ENCODE peak calls at places on chromosomes 12 and 14, in nine cellular contexts. J, I, D, N, A, R, Q, K and O are unnamed samples.

GRCh38 chr14:58138065-58138718 is 13.8 kb downstream of the ARMH4 start:
- DNase-seq in J (no peak), I (no peak), D (no peak), N (no peak), A (no peak), R (no peak), Q (no peak), K (no peak), O (no peak)

GRCh38 chr12:13100610-13100881 is 2.9 kb downstream of the GSG1 start:
- DNase-seq in J (no peak), I (no peak), D (no peak), N (no peak), A (no peak), R (no peak), Q (no peak), K (no peak), O (no peak)

GRCh38 chr14:94062344-94062904 is 18.6 kb downstream of the DDX24 start:
- DNase-seq in J (no peak), I (no peak), D (peak), N (no peak), A (no peak), R (peak), Q (no peak), K (no peak), O (peak)

GRCh38 chr12:45200497-45201043 is 15.3 kb upstream of the ANO6 start:
- DNase-seq in J (peak), I (no peak), D (peak), N (no peak), A (no peak), R (peak), Q (no peak), K (no peak), O (no peak)

GRCh38 chr14:23209651-23210423 is 26.4 kb upstream of the SLC7A8 start:
- DNase-seq in J (no peak), I (no peak), D (peak), N (no peak), A (no peak), R (peak), Q (no peak), K (no peak), O (no peak)

GRCh38 chr12:113189361-113189760 is 3.8 kb downstream of the RITA1 start:
- DNase-seq in J (no peak), I (no peak), D (no peak), N (peak), A (no peak), R (no peak), Q (no peak), K (no peak), O (no peak)

GRCh38 chr14:102317564-102318248 is 1.8 kb upstream of the ZNF839 start:
- DNase-seq in J (peak), I (no peak), D (peak), N (no peak), A (peak), R (no peak), Q (no peak), K (no peak), O (no peak)

GRCh38 chr12:52616680-52617402 is 1.5 kb downstream of the KRT73 start:
- DNase-seq in J (no peak), I (no peak), D (no peak), N (no peak), A (no peak), R (no peak), Q (no peak), K (no peak), O (no peak)

GRCh38 chr12:11840350-11840749 is 190.9 kb downstream of the ETV6 start:
- DNase-seq in J (peak), I (no peak), D (no peak), N (no peak), A (no peak), R (no peak), Q (peak), K (no peak), O (no peak)

GRCh38 chr12:105352940-105353635 is 22.6 kb downstream of the C12orf75 start:
- DNase-seq in J (no peak), I (no peak), D (peak), N (no peak), A (peak), R (no peak), Q (peak), K (no peak), O (peak)

GRCh38 chr14:66507181-66507721 is 696 bp upstream of the GPHN start:
- DNase-seq in J (no peak), I (no peak), D (no peak), N (no peak), A (no peak), R (no peak), Q (peak), K (no peak), O (no peak)

GRCh38 chr14:92922155-92922735 is 705 bp upstream of the CHGA start:
- DNase-seq in J (no peak), I (no peak), D (no peak), N (no peak), A (no peak), R (no peak), Q (no peak), K (no peak), O (no peak)

GRCh38 chr12:103401421-103401820 is 94.3 kb downstream of the C12orf42 start:
- DNase-seq in J (no peak), I (no peak), D (no peak), N (peak), A (no peak), R (no peak), Q (no peak), K (no peak), O (no peak)

GRCh38 chr14:103561381-103562134 is 899 bp downstream of the BAG5 start:
- DNase-seq in J (no peak), I (no peak), D (peak), N (no peak), A (peak), R (peak), Q (no peak), K (no peak), O (peak)

GRCh38 chr14:94914191-94914590 is 144.3 kb upstream of the GSC start:
- DNase-seq in J (no peak), I (no peak), D (no peak), N (no peak), A (no peak), R (no peak), Q (no peak), K (no peak), O (no peak)

GRCh38 chr12:42259699-42260098 is 21.7 kb upstream of the YAF2 start:
- DNase-seq in J (no peak), I (no peak), D (no peak), N (no peak), A (no peak), R (no peak), Q (no peak), K (no peak), O (no peak)

GRCh38 chr12:91854725-91855124 is 290.9 kb downstream of the BTG1 start:
- DNase-seq in J (no peak), I (no peak), D (peak), N (no peak), A (no peak), R (peak), Q (no peak), K (no peak), O (peak)

GRCh38 chr14:72801841-72802587 is 91.9 kb downstream of the DPF3 start:
- DNase-seq in J (no peak), I (no peak), D (no peak), N (no peak), A (no peak), R (peak), Q (no peak), K (no peak), O (no peak)

GRCh38 chr12:88371416-88372183 is 208.7 kb downstream of the KITLG start:
- DNase-seq in J (no peak), I (no peak), D (peak), N (no peak), A (no peak), R (no peak), Q (no peak), K (no peak), O (peak)

GRCh38 chr14:75392686-75393641 is 34.9 kb upstream of the JDP2 start:
- DNase-seq in J (no peak), I (no peak), D (no peak), N (no peak), A (no peak), R (no peak), Q (no peak), K (no peak), O (no peak)
- TF ChIP-seq CTCF in J (no peak), I (no peak), D (no peak), N (no peak), A (no peak), R (no peak), Q (no peak), K (no peak), O (no peak)

DNA sequence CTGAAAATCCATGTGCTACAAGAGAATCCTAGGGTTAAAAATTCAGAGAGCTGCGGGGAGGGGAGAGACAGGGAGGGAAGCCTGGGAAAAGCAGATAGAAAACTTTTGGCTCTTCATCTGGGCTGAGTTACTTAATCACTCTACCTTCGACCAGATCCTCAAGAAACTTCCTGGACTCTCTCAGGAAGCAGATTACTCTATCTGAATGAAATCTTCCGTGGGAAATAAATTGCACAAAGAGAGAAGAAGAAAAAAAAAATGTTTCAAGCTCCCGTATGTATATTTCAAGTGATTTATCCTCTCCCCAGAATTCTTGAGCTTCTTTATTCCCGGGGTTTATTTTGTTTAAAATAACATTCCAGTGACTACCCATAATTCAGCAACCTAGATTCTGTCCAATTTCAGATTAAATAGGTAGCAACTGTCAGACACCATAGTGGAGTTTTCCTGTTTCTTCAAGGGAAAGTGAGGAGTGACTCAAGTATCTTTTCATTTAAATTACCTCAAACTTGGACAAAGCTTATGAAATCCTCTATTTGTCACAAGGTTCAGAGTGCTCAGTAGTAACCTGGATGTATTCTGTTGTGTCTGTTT is 163.7 kb downstream of the MYRFL start:
- DNase-seq in J (no peak), I (no peak), D (peak), N (no peak), A (no peak), R (peak), Q (no peak), K (no peak), O (no peak)
- H3K4me3 ChIP-seq in J (no peak), I (no peak), D (peak), N (no peak), A (no peak), R (peak), Q (no peak), K (no peak), O (no peak)

DNA sequence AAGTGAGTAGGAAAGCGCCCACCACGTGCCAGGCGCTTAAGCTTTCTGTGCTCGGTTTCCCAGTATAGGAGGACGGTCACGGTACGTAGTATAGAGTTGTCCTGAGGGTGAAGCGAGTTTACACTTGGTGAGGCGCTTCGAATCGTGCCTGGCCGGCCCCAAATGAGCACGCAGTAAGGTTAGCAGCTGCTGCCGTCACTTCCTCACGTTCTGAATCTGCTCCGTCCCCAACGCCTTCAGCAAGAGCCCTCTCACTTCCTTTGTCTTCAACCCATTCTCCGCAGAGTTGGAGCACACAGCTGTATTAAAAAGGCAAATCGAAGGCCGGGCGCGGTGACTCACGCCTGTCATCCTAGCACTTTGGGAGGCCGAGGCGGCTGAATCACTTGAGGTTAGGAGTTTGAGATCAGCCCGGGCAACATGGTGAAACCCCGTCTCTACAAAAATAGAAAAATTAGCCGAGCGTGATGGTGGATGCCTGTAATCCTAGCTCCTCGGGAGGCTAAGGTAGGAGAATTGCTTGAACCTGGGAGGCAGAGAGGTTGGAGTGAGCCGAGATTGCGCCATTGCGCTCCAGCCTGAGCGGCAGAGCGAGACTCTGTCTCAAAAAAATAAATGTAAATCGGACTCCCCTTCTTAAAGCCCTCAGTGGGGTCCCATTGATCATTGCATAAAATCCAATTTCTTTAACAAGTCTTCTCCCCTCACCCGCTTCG is 725 bp downstream of the TDP1 start:
- DNase-seq in J (peak), I (peak), D (peak), N (peak), A (peak), R (peak), Q (no peak), K (peak), O (peak)
- TF ChIP-seq CTCF in J (no peak), I (no peak), D (no peak), N (no peak), A (no peak), R (no peak), Q (no peak), K (no peak), O (no peak)

DNA sequence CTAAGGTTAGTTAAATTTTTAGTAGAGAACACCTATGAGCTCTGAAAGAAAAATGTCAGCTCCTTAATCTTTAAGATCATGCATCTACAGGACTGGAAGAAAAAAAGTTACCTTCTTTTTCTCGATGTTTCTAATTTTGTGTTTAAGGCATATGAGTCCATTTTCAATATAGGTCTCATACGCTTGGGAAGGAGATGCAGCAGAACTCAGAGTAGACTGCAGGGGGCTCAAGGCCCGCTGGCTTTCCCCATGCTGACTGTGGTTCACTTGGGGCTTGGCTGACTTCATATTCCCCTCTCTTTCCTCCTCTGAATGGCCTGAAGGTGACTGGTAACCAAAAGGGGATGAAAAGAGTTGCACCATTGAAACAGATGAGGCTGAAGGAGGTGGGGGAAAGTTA is 1.5 kb downstream of the CAPRIN2 start:
- DNase-seq in J (no peak), I (no peak), D (peak), N (no peak), A (peak), R (peak), Q (no peak), K (no peak), O (peak)
- H3K4me3 ChIP-seq in J (no peak), I (no peak), D (peak), N (no peak), A (peak), R (peak), Q (no peak), K (no peak), O (peak)

DNA sequence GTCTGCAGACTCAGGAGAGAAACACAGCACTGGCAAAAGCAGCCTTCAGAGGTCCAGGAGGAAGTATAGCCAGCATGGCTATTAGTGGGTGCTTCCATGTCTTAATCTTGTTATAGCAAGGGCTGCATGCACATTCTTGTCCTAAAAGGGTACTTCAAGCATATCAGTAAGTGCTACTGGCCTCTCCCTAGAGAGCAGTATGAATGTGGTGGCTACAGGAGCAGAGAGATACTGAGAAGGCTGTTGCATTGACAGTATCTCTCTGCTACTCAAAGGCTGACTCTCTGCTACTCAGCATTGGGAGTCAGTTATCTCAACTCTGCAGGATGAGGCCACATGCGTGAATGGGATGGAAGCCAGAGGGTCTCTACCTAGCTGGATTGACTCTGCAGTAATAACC is 2.0 kb downstream of the GARIN6 start:
- DNase-seq in J (no peak), I (no peak), D (no peak), N (no peak), A (peak), R (no peak), Q (no peak), K (no peak), O (no peak)
- TF ChIP-seq CTCF in J (no peak), I (no peak), D (no peak), N (no peak), A (peak), R (no peak), Q (no peak), K (no peak), O (no peak)

GRCh38 chr14:52949249-52949648 is 1.6 kb downstream of the FERMT2 start:
- DNase-seq in J (no peak), I (no peak), D (no peak), N (no peak), A (no peak), R (no peak), Q (no peak), K (no peak), O (no peak)

GRCh38 chr14:52939427-52939826 is 11.4 kb downstream of the FERMT2 start:
- DNase-seq in J (no peak), I (no peak), D (no peak), N (no peak), A (no peak), R (no peak), Q (no peak), K (no peak), O (no peak)

GRCh38 chr14:52948836-52949235 is 2.0 kb downstream of the FERMT2 start:
- DNase-seq in J (no peak), I (no peak), D (no peak), N (no peak), A (peak), R (no peak), Q (no peak), K (no peak), O (no peak)

GRCh38 chr14:52948039-52948438 is 2.8 kb downstream of the FERMT2 start:
- DNase-seq in J (no peak), I (no peak), D (peak), N (no peak), A (no peak), R (no peak), Q (no peak), K (no peak), O (no peak)

GRCh38 chr14:52944267-52944666 is 6.6 kb downstream of the FERMT2 start:
- DNase-seq in J (no peak), I (no peak), D (peak), N (no peak), A (no peak), R (no peak), Q (no peak), K (no peak), O (no peak)
- H3K4me3 ChIP-seq in J (no peak), I (no peak), D (no peak), N (no peak), A (no peak), R (no peak), Q (no peak), K (no peak), O (no peak)

GRCh38 chr14:20657216-20658211 is 16.0 kb upstream of the OR6S1 start:
- DNase-seq in J (no peak), I (no peak), D (peak), N (no peak), A (peak), R (peak), Q (peak), K (no peak), O (no peak)
- TF ChIP-seq CTCF in J (no peak), I (peak), D (no peak), N (no peak), A (peak), R (peak), Q (peak), K (no peak), O (no peak)

DNA sequence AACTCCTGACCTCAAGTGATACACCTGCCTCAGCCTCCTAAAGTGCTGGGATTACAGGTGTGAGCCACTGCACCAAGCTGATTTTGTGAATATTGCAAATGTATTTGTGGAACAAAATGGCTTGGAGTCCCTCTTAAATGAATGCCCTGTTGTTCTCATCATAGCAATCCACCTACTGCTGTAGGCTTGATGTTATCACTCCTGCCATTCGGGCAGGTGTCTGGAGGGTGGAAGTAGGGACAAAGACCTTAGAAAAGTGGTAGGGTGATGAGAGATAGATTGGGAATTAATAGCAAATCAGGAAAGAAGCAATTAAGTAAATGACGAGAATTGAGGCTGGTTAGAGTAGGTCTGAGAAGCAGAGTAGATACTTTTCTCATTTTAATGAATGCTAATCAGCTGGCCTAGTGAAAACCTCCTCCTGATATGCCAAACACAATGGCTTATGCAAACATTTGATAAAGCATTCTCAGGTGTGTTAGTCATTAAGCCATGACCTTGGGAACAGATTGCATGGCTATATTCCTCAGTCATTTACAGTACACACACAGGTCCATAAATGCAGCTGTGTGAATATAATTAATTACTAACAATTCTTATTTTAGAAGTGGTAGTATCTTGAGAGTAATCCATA is 60.5 kb upstream of the USP44 start:
- DNase-seq in J (no peak), I (no peak), D (peak), N (no peak), A (no peak), R (peak), Q (no peak), K (no peak), O (no peak)
- H3K4me3 ChIP-seq in J (no peak), I (no peak), D (no peak), N (no peak), A (no peak), R (no peak), Q (no peak), K (no peak), O (no peak)

GRCh38 chr14:90553921-90554336 is 157.1 kb downstream of the CALM1 start:
- DNase-seq in J (no peak), I (no peak), D (no peak), N (no peak), A (no peak), R (no peak), Q (no peak), K (no peak), O (no peak)
- TF ChIP-seq CTCF in J (no peak), I (no peak), D (no peak), N (no peak), A (no peak), R (no peak), Q (no peak), K (no peak), O (no peak)